ENCODE peak calls at places on chromosomes 1 and 21, in seven cellular contexts. B is amygdala; F is GDM1; R is activated T-cell treated with anti-CD3 and anti-CD28 coated beads, Interleukin-2, amount 50 U/mL, for 4 hours; Q is GOT3; J is MV-4-11; A is HFFc6. T is an unnamed sample.

GRCh38 chr1:9689011-9689706 is 37.6 kb downstream of the PIK3CD start:
- DNase-seq in Q (no peak), J (peak; percentile 22), A (peak; percentile 58), B (peak; percentile 11), R (peak; percentile 83), F (no peak), T (peak; percentile 78)

GRCh38 chr21:45816794-45817193 is 164.8 kb upstream of the COL6A1 start:
- DNase-seq in J (no peak), R (no peak), F (no peak), A (no peak), Q (no peak), B (no peak), T (no peak)

GRCh38 chr1:113947388-113948107 is 18.4 kb downstream of the HIPK1 start:
- DNase-seq in J (no peak), F (no peak), A (no peak), Q (no peak), R (no peak), B (no peak), T (no peak)

GRCh38 chr1:117045644-117046043 is 14.5 kb upstream of the TTF2 start:
- DNase-seq in B (no peak), R (no peak), A (no peak), J (peak; percentile 27), F (no peak), Q (no peak), T (no peak)

GRCh38 chr1:21669287-21670058 is at the start of gene RAP1GAP:
- DNase-seq in B (no peak), J (peak; percentile 24), R (no peak), A (no peak), Q (no peak), F (no peak), T (peak; percentile 43)

GRCh38 chr1:35220976-35221375 is 28.0 kb upstream of the SFPQ start:
- DNase-seq in B (no peak), F (no peak), J (no peak), Q (no peak), R (no peak), A (no peak), T (no peak)

GRCh38 chr1:214332950-214333798 is 52.2 kb downstream of the SMYD2 start:
- DNase-seq in R (peak; percentile 17), B (peak; percentile 7), A (peak; percentile 41), Q (no peak), F (peak; percentile 7), J (peak; percentile 63), T (no peak)

GRCh38 chr1:61253059-61253735 is 170.8 kb downstream of the NFIA start:
- DNase-seq in R (no peak), B (no peak), Q (no peak), F (no peak), A (peak; percentile 2), J (peak; percentile 86), T (peak; percentile 80)

GRCh38 chr1:7476861-7477534 is 294.1 kb upstream of the VAMP3 start:
- DNase-seq in J (no peak), A (no peak), F (no peak), Q (no peak), B (no peak), R (no peak), T (no peak)

GRCh38 chr1:207981976-207982375 is 71.1 kb upstream of the CD34 start:
- DNase-seq in F (no peak), R (no peak), J (peak; percentile 7), A (no peak), Q (no peak), B (no peak), T (no peak)

GRCh38 chr1:33369764-33370163 is 48.9 kb upstream of the A3GALT2 start:
- DNase-seq in F (no peak), R (no peak), A (no peak), B (no peak), J (no peak), Q (no peak), T (no peak)

GRCh38 chr1:182185822-182186756 is 124.6 kb upstream of the ZNF648 start:
- DNase-seq in A (peak; percentile 91), F (no peak), B (no peak), J (no peak), Q (no peak), R (no peak), T (no peak)

GRCh38 chr1:21262282-21263051 is 27.8 kb downstream of the ECE1 start:
- DNase-seq in B (no peak), A (peak; percentile 95), R (no peak), F (no peak), J (peak; percentile 50), Q (peak; percentile 17), T (no peak)

GRCh38 chr1:147083919-147084272 is 88.4 kb downstream of the PRKAB2 start:
- DNase-seq in R (no peak), B (no peak), F (no peak), Q (no peak), J (no peak), A (no peak), T (no peak)

GRCh38 chr1:37123266-37123665 is 89.0 kb upstream of the GRIK3 start:
- DNase-seq in J (no peak), A (no peak), B (no peak), R (no peak), Q (no peak), F (no peak), T (no peak)

GRCh38 chr21:32611471-32611997 is 643 bp downstream of the CFAP298 start:
- DNase-seq in R (peak; percentile 12), F (no peak), Q (no peak), B (no peak), J (no peak), A (peak; percentile 28), T (no peak)

GRCh38 chr1:60762176-60762575 is 320.2 kb upstream of the NFIA start:
- DNase-seq in A (no peak), B (no peak), R (no peak), F (no peak), J (no peak), Q (no peak), T (no peak)

GRCh38 chr1:21273743-21274142 is 16.5 kb downstream of the ECE1 start:
- DNase-seq in F (no peak), J (no peak), B (no peak), R (no peak), Q (no peak), A (no peak), T (no peak)

GRCh38 chr1:28411656-28412055 is 42.1 kb downstream of the PHACTR4 start:
- DNase-seq in J (no peak), F (no peak), R (no peak), Q (no peak), A (no peak), B (no peak), T (no peak)